ENCODE peak calls at places on chromosomes 2 and 18, in ten cellular contexts. N is foreskin fibroblast, K is PC-3, W is H1, H is fibroblast of villous mesenchyme, V is fibroblast of pulmonary artery, F is Panc1, B is AG04449, I is esophagus muscularis mucosa, U is colonic mucosa. Y is an unnamed sample.

GRCh38 chr2:138104071-138104470 is 139.8 kb downstream of the HNMT start:
- DNase-seq in I (no peak), F (no peak), V (no peak), K (no peak), H (no peak), B (no peak), N (no peak), W (no peak), U (no peak), Y (no peak)

GRCh38 chr2:121044412-121044811 is 240.6 kb downstream of the TFCP2L1 start:
- DNase-seq in H (no peak), B (no peak), F (no peak), I (no peak), K (no peak), U (peak), W (peak), V (no peak), N (no peak), Y (peak)

GRCh38 chr18:904135-905090 is at the start of gene ADCYAP1:
- DNase-seq in H (no peak), B (no peak), F (no peak), K (peak), U (no peak), V (peak), I (peak), W (no peak), N (no peak), Y (peak)

GRCh38 chr2:180647651-180648050 is 332.8 kb upstream of the UBE2E3 start:
- DNase-seq in V (no peak), W (no peak), N (no peak), B (no peak), U (no peak), K (no peak), F (no peak), H (no peak), I (no peak), Y (peak)

GRCh38 chr2:223681125-223681524 is 79.0 kb upstream of the SCG2 start:
- DNase-seq in F (no peak), V (no peak), B (no peak), I (no peak), N (no peak), W (no peak), K (no peak), U (no peak), H (no peak), Y (no peak)

GRCh38 chr18:74742573-74742972 is 144.9 kb downstream of the ZNF407 start:
- DNase-seq in F (no peak), W (no peak), V (peak), N (peak), I (no peak), H (no peak), B (no peak), K (no peak), U (no peak), Y (no peak)

GRCh38 chr2:237251959-237252358 is 162.0 kb downstream of the COL6A3 start:
- DNase-seq in I (no peak), H (no peak), F (no peak), K (no peak), U (no peak), B (no peak), V (no peak), W (no peak), N (no peak), Y (no peak)

GRCh38 chr18:61664413-61665084 is 228.3 kb downstream of the RNF152 start:
- DNase-seq in I (no peak), N (no peak), V (no peak), W (no peak), H (no peak), K (no peak), F (no peak), B (no peak), U (no peak), Y (no peak)

GRCh38 chr2:42456126-42456839 is 37.5 kb downstream of the KCNG3 start:
- DNase-seq in H (no peak), K (no peak), U (no peak), B (no peak), F (no peak), V (no peak), W (no peak), N (no peak), I (no peak), Y (no peak)

DNA sequence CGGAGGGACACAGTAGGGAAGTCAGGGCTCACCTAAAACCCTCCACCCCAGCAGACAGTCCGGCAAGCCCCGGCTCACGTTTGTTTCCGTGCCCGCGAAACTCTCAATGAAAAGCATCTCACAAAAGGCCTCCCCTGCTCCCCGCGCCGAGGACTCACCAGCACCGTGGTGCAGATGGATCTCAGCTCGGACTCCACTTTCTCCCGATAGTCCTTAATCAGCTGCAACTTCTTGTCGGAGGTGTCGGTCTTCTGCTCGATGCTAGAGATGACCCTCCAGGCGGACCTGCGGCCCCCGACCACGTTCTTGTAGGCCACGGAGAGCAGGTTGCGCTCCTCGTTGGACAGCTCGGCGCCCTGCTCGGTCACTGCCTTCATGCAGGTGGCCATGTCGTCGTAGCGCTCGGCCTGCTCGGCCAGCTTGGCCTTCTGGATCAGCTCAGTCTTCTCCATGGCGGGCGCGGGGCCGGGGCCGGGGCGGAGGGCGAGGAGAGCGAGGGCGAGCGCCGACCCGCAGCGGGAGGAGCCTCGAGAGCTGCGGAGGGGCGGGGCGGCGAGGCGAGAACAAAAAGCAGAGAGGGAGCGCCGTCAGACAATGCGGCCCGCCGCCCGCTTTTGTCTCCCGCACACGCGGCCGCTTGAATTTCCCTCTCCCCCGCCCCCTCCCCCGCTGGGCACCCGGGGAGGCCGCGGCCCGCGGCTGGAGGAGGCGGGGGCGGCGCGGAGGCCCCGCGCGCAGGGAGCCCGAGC is 622 bp downstream of the YWHAQ start:
- DNase-seq in N (peak), B (no peak), U (peak), F (no peak), V (peak), I (peak), H (peak), K (peak), W (peak), Y (peak)
- TF ChIP-seq CTCF in N (no peak), B (no peak), U (no peak), F (no peak), V (no peak), I (no peak), H (no peak), K (no peak), W (no peak), Y (no peak)

GRCh38 chr18:37343542-37343851 is 222.1 kb downstream of the CELF4 start:
- DNase-seq in B (no peak), V (no peak), F (no peak), H (no peak), W (no peak), U (no peak), N (no peak), I (no peak), K (no peak), Y (no peak)
- H3K4me3 ChIP-seq in B (no peak), V (no peak), F (no peak), H (no peak), W (no peak), U (no peak), N (no peak), I (no peak), K (no peak), Y (no peak)

GRCh38 chr2:68225119-68225632 is 27.2 kb downstream of the PPP3R1 start:
- DNase-seq in U (peak), H (peak), B (no peak), K (peak), I (no peak), F (peak), N (no peak), W (no peak), V (peak), Y (peak)
- TF ChIP-seq CTCF in U (no peak), H (peak), B (no peak), K (peak), I (peak), F (peak), N (no peak), W (no peak), V (peak), Y (peak)

GRCh38 chr18:59303656-59304055 is 14.8 kb downstream of the CPLX4 start:
- DNase-seq in U (no peak), V (no peak), W (no peak), B (no peak), F (no peak), K (no peak), I (peak), H (no peak), N (no peak), Y (no peak)

GRCh38 chr18:59305295-59305694 is 13.2 kb downstream of the CPLX4 start:
- DNase-seq in U (no peak), H (no peak), F (no peak), W (no peak), K (no peak), I (no peak), N (no peak), B (no peak), V (no peak), Y (no peak)

GRCh38 chr18:59303006-59303405 is 15.4 kb downstream of the CPLX4 start:
- DNase-seq in B (no peak), V (no peak), K (no peak), I (peak), N (no peak), W (no peak), U (no peak), F (no peak), H (no peak), Y (no peak)

GRCh38 chr18:59311631-59312030 is 6.8 kb downstream of the CPLX4 start:
- DNase-seq in U (no peak), N (peak), I (no peak), F (no peak), H (no peak), W (no peak), V (no peak), B (no peak), K (peak), Y (peak)

DNA sequence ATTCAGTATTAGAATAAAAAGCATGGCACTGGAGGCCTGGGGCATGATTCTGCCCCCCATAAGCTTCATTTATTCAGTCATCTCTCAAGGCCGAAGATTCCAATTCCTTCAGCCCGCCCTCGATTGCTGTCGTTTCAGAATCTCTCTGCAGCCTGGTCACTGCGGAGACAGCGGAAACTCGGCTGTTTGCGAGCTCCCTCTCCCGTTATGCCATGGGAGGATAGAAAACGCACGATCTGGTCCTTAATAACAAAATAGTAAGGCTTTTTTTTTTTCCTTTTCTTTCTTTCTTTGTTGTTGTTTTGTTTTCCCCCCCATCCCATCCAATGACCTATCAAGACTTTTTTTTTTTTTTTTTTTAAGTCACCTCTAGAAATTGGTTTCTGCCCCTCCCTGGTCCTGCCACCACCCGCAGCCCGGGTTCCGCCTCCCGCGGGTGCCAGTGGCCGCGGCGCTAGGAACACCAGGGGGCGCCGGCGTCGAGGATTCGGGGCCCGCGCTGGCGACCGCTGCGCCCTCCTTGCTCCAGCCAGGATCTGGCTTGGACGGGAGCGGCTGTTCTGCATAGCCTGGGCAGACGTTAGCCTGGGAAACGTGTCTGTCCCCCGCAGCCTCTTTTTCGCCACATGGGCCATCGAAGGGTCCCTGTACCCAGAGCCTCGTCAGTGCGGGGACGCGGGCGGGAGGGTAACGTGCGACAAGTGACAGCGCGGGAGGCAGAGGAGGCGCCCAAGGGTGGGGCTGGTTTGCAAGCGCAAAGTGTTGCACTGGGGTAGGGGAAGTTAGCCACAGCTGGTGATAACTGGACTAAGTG is 10.0 kb downstream of the CPLX4 start:
- DNase-seq in F (peak), W (peak), K (peak), U (peak), B (no peak), H (peak), I (no peak), N (peak), V (peak), Y (peak)
- H3K4me3 ChIP-seq in F (peak), W (peak), K (peak), U (peak), B (peak), H (peak), I (peak), N (peak), V (peak), Y (peak)

DNA sequence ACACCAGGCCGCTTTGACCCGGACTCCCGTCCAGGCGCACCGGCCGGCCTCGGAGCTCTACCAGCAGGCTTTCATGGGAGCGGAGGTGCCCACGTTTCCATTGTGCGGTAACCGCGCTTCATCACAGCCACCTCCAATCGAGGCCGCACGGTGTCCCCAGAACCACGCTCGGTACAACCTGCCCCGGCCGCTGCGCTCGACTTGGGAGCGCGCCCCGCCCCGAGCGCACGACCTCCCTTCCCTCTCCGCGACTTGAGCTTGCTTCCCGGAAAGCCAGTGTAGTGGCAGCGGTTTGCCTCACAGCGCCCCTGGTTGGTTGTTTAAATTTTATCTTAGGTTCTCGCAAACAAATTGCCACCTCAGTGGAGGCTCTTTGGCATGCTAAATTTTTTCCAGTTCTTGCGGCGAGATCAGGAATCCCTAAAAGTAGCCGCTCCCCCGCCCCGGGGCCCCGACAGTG is 329 bp upstream of the CYP1B1 start:
- DNase-seq in V (peak), U (peak), N (peak), B (no peak), K (peak), W (peak), F (no peak), H (peak), I (no peak), Y (peak)
- TF ChIP-seq CTCF in V (peak), U (no peak), N (peak), B (peak), K (peak), W (peak), F (no peak), H (peak), I (peak), Y (peak)

Y was measured in choroid plexus epithelial cell.